ENCODE peak calls at places on chromosomes 2 and 18, in five cellular contexts. T is mucosa of descending colon, R is GM23338, C is endothelial cell of umbilical vein, F is Peyer's patch. V is an unnamed sample.

GRCh38 chr18:37710731-37711130 is 145.1 kb upstream of the CELF4 start:
- DNase-seq in R (no peak), F (no peak), C (no peak), T (no peak), V (no peak)

GRCh38 chr2:211534655-211535054 is 978.3 kb downstream of the CPS1 start:
- DNase-seq in F (no peak), C (no peak), R (peak; percentile 3), T (no peak), V (no peak)

GRCh38 chr18:54802178-54802577 is 26.1 kb upstream of the RAB27B start:
- DNase-seq in F (no peak), T (no peak), R (no peak), C (no peak), V (no peak)

GRCh38 chr18:68837665-68838390 is 39.9 kb downstream of the CCDC102B start:
- DNase-seq in F (no peak), C (no peak), R (no peak), T (no peak), V (no peak)

GRCh38 chr2:2502150-2502549 is 171.1 kb upstream of the MYT1L start:
- DNase-seq in C (no peak), T (no peak), R (no peak), F (no peak), V (no peak)

GRCh38 chr2:64462171-64462570 is 8.2 kb downstream of the LGALSL start:
- DNase-seq in F (no peak), T (no peak), C (no peak), R (no peak), V (no peak)

GRCh38 chr2:203693242-203693879 is 13.1 kb upstream of the CD28 start:
- DNase-seq in C (peak; percentile 32), F (no peak), T (no peak), R (no peak), V (no peak)

GRCh38 chr2:46487667-46488333 is 8.4 kb downstream of the TMEM247 start:
- DNase-seq in C (peak; percentile 32), R (peak; percentile 14), F (peak; percentile 66), T (peak; percentile 53), V (no peak)

GRCh38 chr2:160387558-160388262 is 105.9 kb downstream of the RBMS1 start:
- DNase-seq in R (no peak), T (no peak), C (peak; percentile 58), F (peak; percentile 77), V (no peak)

GRCh38 chr2:126657146-126657635 is 1.2 kb downstream of the GYPC start:
- DNase-seq in C (no peak), R (peak; percentile 31), F (peak; percentile 87), T (peak; percentile 53), V (no peak)

GRCh38 chr2:240137596-240138274 is 1.6 kb upstream of the COPS9 start:
- DNase-seq in T (no peak), R (no peak), C (no peak), F (peak; percentile 43), V (no peak)

GRCh38 chr2:191650896-191651773 is 26.8 kb upstream of the NABP1 start:
- DNase-seq in T (no peak), R (no peak), C (peak; percentile 24), F (no peak), V (no peak)

GRCh38 chr2:197434541-197435513 is at the start of gene SF3B1:
- DNase-seq in R (peak; percentile 98), F (peak; percentile 99), C (peak; percentile 99), T (peak; percentile 99), V (peak; percentile 98)
- TF ChIP-seq CTCF in R (no peak), F (no peak), C (no peak), T (no peak), V (no peak)

GRCh38 chr18:21305621-21306020 is 63.6 kb downstream of the GREB1L start:
- DNase-seq in F (no peak), C (no peak), T (no peak), R (no peak), V (no peak)
- TF ChIP-seq CTCF in F (no peak), C (no peak), T (no peak), R (no peak), V (no peak)

DNA sequence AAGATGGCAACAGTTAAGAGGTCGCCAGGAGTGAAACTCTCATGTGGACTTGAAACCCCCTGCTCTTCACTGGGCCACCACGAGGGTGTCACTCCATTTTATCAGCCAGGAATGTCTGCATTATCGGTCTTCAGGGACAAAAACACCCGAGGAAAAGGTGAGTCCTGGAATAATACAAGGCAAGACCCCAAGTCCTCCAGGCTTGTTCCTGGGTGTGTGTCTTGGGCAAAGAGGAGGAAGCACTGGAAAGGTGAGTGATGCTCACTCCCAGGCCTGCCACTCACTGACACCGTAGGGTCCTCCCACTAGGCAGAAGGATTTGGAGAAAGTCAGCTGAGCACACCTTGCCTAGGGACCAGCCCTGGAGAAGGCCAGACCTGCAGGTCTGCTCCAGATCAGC is 86.9 kb downstream of the LOXHD1 start:
- DNase-seq in T (no peak), F (no peak), C (no peak), R (no peak), V (no peak)
- TF ChIP-seq CTCF in T (no peak), F (no peak), C (no peak), R (no peak), V (no peak)

GRCh38 chr2:123644053-123644452 is 381.0 kb upstream of the CNTNAP5 start:
- DNase-seq in C (no peak), F (no peak), R (no peak), T (no peak), V (no peak)
- TF ChIP-seq CTCF in C (no peak), F (no peak), R (no peak), T (no peak), V (no peak)

DNA sequence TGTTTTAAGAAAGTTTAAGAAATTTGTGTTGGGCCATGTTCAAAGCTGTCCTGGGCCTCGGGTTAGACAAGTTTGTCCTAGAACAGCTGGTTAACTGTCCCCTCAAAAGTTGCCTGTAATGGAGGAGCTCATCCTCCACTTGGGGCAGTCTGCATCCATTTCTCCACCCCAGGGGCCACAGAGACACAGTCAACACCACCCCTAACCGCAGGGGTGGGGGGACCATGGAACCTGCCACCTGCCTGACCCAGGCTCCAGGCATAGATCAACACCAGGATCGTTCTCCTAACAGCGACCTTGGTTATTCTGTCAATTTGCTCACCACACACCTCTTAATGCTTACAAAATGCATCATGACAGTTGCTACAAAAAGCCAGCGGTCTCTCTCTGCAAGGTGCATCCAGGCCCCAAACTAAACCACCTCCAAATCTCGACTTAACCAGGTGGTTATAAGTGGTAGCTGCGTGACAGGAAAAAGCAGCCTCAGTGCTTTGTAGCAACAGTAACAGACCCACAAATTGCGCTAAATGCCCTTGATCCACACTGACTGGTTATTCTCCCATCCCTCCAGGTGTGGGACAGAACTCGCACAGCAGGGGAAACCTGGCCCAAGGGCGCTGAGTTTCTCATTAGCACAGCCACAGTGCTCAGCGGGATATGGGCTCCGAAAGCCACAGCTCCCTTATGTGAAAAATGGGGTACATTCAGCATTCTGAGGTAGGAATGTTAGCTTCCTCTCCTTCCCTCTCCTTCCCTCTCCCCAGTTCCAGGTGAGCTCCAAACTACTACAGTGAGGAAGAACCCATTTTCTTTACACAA is 48.0 kb downstream of the HDLBP start:
- DNase-seq in R (peak; percentile 21), C (no peak), T (no peak), F (no peak), V (no peak)
- TF ChIP-seq CTCF in R (peak; percentile 23), C (no peak), T (no peak), F (no peak), V (no peak)

GRCh38 chr2:134835471-134835870 is 2.9 kb upstream of the ACMSD start:
- DNase-seq in C (no peak), F (no peak), R (no peak), T (no peak), V (no peak)
- TF ChIP-seq CTCF in C (no peak), F (no peak), R (no peak), T (no peak), V (no peak)

GRCh38 chr18:75880266-75880665 is 452.8 kb upstream of the SMIM21 start:
- DNase-seq in R (no peak), F (no peak), T (no peak), C (no peak), V (no peak)

GRCh38 chr18:75879196-75879595 is 451.7 kb upstream of the SMIM21 start:
- DNase-seq in F (no peak), C (no peak), T (no peak), R (no peak), V (no peak)

GRCh38 chr18:75880913-75881504 is 453.5 kb upstream of the SMIM21 start:
- DNase-seq in T (no peak), R (no peak), F (no peak), C (no peak), V (no peak)

GRCh38 chr18:75884728-75885127 is 457.2 kb upstream of the SMIM21 start:
- DNase-seq in F (no peak), T (no peak), C (no peak), R (peak; percentile 45), V (no peak)
- TF ChIP-seq CTCF in F (no peak), T (no peak), C (no peak), R (peak; percentile 77), V (no peak)

GRCh38 chr2:227939271-227940027 is 68.0 kb downstream of the DAW1 start:
- DNase-seq in C (peak; percentile 22), R (peak; percentile 75), T (no peak), F (no peak), V (peak; percentile 44)
- TF ChIP-seq CTCF in C (peak; percentile 32), R (peak; percentile 90), T (peak; percentile 8), F (no peak), V (peak; percentile 50)

GRCh38 chr2:96265840-96266569 is at the start of the genes CIAO1 and TMEM127:
- DNase-seq in R (peak; percentile 98), T (peak; percentile 99), C (peak; percentile 99), F (peak; percentile 99), V (peak; percentile 99)
- TF ChIP-seq CTCF in R (peak; percentile 1), T (peak; percentile 17), C (peak; percentile 26), F (no peak), V (no peak)